ENCODE peak calls at places on chromosomes 13 and 19, in six cellular contexts. U is activated CD8-positive, alpha-beta memory T cell treated with anti-CD3 and anti-CD28 coated beads for 48 hours; M is Calu3; V is activated gamma-delta T cell treated with Interleukin-2 at 50 U/mL for 16 hours; H is SK-MEL-5; O is NCI-H774. C is an unnamed sample.

GRCh38 chr19:13082192-13083007 is 20.3 kb downstream of the LYL1 start:
- DNase-seq in O (no peak), M (peak; percentile 74), V (no peak), H (peak; percentile 41), U (no peak), C (peak; percentile 79)

GRCh38 chr13:21322304-21322965 is 136.7 kb downstream of the ZDHHC20 start:
- DNase-seq in U (no peak), H (no peak), M (no peak), V (no peak), O (no peak), C (peak; percentile 33)

GRCh38 chr13:31201341-31202024 is 1.7 kb downstream of the B3GLCT start:
- DNase-seq in M (no peak), O (no peak), V (no peak), H (no peak), U (no peak), C (no peak)

GRCh38 chr19:42206871-42207755 is 10.4 kb downstream of the DEDD2 start:
- DNase-seq in M (peak; percentile 75), V (no peak), U (no peak), H (no peak), O (no peak), C (no peak)

GRCh38 chr19:14054721-14055120 is 7.2 kb downstream of the PALM3 start:
- DNase-seq in H (no peak), O (no peak), V (no peak), U (no peak), M (no peak), C (no peak)

GRCh38 chr19:3606690-3607289 is at the start of gene TBXA2R:
- DNase-seq in O (peak; percentile 14), H (peak; percentile 44), U (peak; percentile 52), V (peak; percentile 63), M (peak; percentile 54), C (peak; percentile 48)

GRCh38 chr19:45848922-45849321 is 14.0 kb downstream of the SYMPK start:
- DNase-seq in O (no peak), M (no peak), U (no peak), V (no peak), H (peak; percentile 30), C (no peak)

GRCh38 chr13:49082653-49083536 is 107.2 kb downstream of the FNDC3A start:
- DNase-seq in O (no peak), V (no peak), H (no peak), M (no peak), U (no peak), C (no peak)

GRCh38 chr13:51585234-51585672 is 991 bp downstream of the WDFY2 start:
- DNase-seq in M (no peak), H (no peak), V (no peak), U (no peak), O (no peak), C (no peak)

GRCh38 chr13:21949818-21950429 is 279.1 kb downstream of the FGF9 start:
- DNase-seq in U (no peak), O (no peak), M (no peak), V (no peak), H (no peak), C (no peak)

GRCh38 chr13:84609716-84610115 is 727.4 kb upstream of the SLITRK1 start:
- DNase-seq in U (no peak), H (no peak), O (no peak), M (no peak), V (no peak), C (no peak)

GRCh38 chr13:35694031-35694430 is 217.5 kb upstream of the MAB21L1 start:
- DNase-seq in H (no peak), V (no peak), U (no peak), M (no peak), O (no peak), C (no peak)

GRCh38 chr13:73618275-73618865 is 515.8 kb downstream of the KLF12 start:
- DNase-seq in H (no peak), O (no peak), V (no peak), U (no peak), M (peak; percentile 29), C (no peak)

GRCh38 chr13:28650284-28650683 is 8.6 kb upstream of the POMP start:
- DNase-seq in V (no peak), U (no peak), O (no peak), H (no peak), M (no peak), C (no peak)

GRCh38 chr13:26229080-26229615 is 7.0 kb upstream of the RNF6 start:
- DNase-seq in M (no peak), V (no peak), O (no peak), H (no peak), U (no peak), C (no peak)

GRCh38 chr13:66508153-66508909 is 721.8 kb downstream of the PCDH9 start:
- DNase-seq in U (no peak), O (no peak), H (no peak), M (no peak), V (no peak), C (no peak)

GRCh38 chr19:12806242-12807131 is at the start of gene RNASEH2A:
- DNase-seq in O (peak; percentile 86), H (peak; percentile 87), V (peak; percentile 82), U (peak; percentile 62), M (peak; percentile 85), C (peak; percentile 95)

GRCh38 chr13:67100723-67101122 is 129.4 kb downstream of the PCDH9 start:
- DNase-seq in O (no peak), U (no peak), M (no peak), V (no peak), H (no peak), C (no peak)

GRCh38 chr19:58326914-58327726 is at the start of gene ZSCAN22:
- DNase-seq in O (peak; percentile 93), M (peak; percentile 97), H (peak; percentile 94), V (peak; percentile 85), U (peak; percentile 83), C (peak; percentile 99)

GRCh38 chr19:50433201-50434180 is 799 bp downstream of the MYBPC2 start:
- DNase-seq in H (no peak), O (no peak), M (no peak), V (no peak), U (no peak), C (no peak)

C was measured in retina.